ENCODE peak calls at places on chromosomes 4 and X, in six cellular contexts. One of them, this sample, is unnamed.
A peak's percentile ranks its signal among the peaks of the same experiment; 100 is the strongest.

GRCh38 chrX:110442631-110443030 is 84.0 kb downstream of the RTL9 start:
- DNase-seq in lower lobe of right lung: no peak
- DNase-seq in coronary artery: no peak
- DNase-seq in heart left ventricle: no peak
- DNase-seq in pancreas: no peak
- DNase-seq in cardiac muscle cell: peak; percentile 50
- DNase-seq in this sample: no peak

GRCh38 chr4:52704676-52705075 is 45.6 kb upstream of the USP46 start:
- DNase-seq in lower lobe of right lung: no peak
- DNase-seq in coronary artery: no peak
- DNase-seq in heart left ventricle: no peak
- DNase-seq in cardiac muscle cell: no peak
- DNase-seq in pancreas: no peak
- DNase-seq in this sample: no peak

GRCh38 chrX:148784859-148785655 is 284.6 kb downstream of the AFF2 start:
- DNase-seq in lower lobe of right lung: no peak
- DNase-seq in heart left ventricle: no peak
- DNase-seq in cardiac muscle cell: no peak
- DNase-seq in pancreas: peak; percentile 19
- DNase-seq in coronary artery: no peak
- DNase-seq in this sample: peak; percentile 10

GRCh38 chr4:8141935-8142334 is 16.7 kb downstream of the ABLIM2 start:
- DNase-seq in lower lobe of right lung: no peak
- DNase-seq in cardiac muscle cell: no peak
- DNase-seq in pancreas: no peak
- DNase-seq in coronary artery: no peak
- DNase-seq in heart left ventricle: no peak
- DNase-seq in this sample: no peak

GRCh38 chr4:82891728-82892466 is 944 bp upstream of the SEC31A start:
- DNase-seq in heart left ventricle: no peak
- DNase-seq in cardiac muscle cell: no peak
- DNase-seq in lower lobe of right lung: no peak
- DNase-seq in pancreas: no peak
- DNase-seq in coronary artery: no peak
- DNase-seq in this sample: no peak

GRCh38 chr4:162015090-162015489 is 148.7 kb downstream of the FSTL5 start:
- DNase-seq in coronary artery: no peak
- DNase-seq in cardiac muscle cell: no peak
- DNase-seq in heart left ventricle: no peak
- DNase-seq in pancreas: no peak
- DNase-seq in lower lobe of right lung: no peak
- DNase-seq in this sample: no peak

GRCh38 chr4:155339588-155339987 is 37.2 kb downstream of the MAP9 start:
- DNase-seq in lower lobe of right lung: no peak
- DNase-seq in pancreas: no peak
- DNase-seq in cardiac muscle cell: no peak
- DNase-seq in coronary artery: no peak
- DNase-seq in heart left ventricle: no peak
- DNase-seq in this sample: no peak

GRCh38 chrX:57156397-57157049 is 19.3 kb upstream of the SPIN2A start:
- DNase-seq in coronary artery: no peak
- DNase-seq in cardiac muscle cell: peak; percentile 57
- DNase-seq in heart left ventricle: no peak
- DNase-seq in lower lobe of right lung: no peak
- DNase-seq in pancreas: no peak
- DNase-seq in this sample: no peak

GRCh38 chr4:8553958-8554357 is 26.2 kb upstream of the GPR78 start:
- DNase-seq in lower lobe of right lung: no peak
- DNase-seq in cardiac muscle cell: no peak
- DNase-seq in pancreas: peak; percentile 28
- DNase-seq in coronary artery: no peak
- DNase-seq in heart left ventricle: no peak
- DNase-seq in this sample: no peak

GRCh38 chr4:44713125-44713524 is 13.2 kb downstream of the GNPDA2 start:
- DNase-seq in heart left ventricle: no peak
- DNase-seq in pancreas: no peak
- DNase-seq in cardiac muscle cell: no peak
- DNase-seq in lower lobe of right lung: no peak
- DNase-seq in coronary artery: no peak
- DNase-seq in this sample: no peak

GRCh38 chr4:154579927-154580326 is 10.6 kb downstream of the FGA start:
- DNase-seq in lower lobe of right lung: no peak
- DNase-seq in coronary artery: no peak
- DNase-seq in pancreas: no peak
- DNase-seq in cardiac muscle cell: no peak
- DNase-seq in heart left ventricle: no peak
- DNase-seq in this sample: no peak

GRCh38 chrX:88244066-88244465 is 503.0 kb upstream of the CPXCR1 start:
- DNase-seq in coronary artery: no peak
- DNase-seq in lower lobe of right lung: no peak
- DNase-seq in cardiac muscle cell: no peak
- DNase-seq in pancreas: no peak
- DNase-seq in heart left ventricle: no peak
- DNase-seq in this sample: no peak

GRCh38 chrX:40852573-40852972 is 117.2 kb upstream of the MED14 start:
- DNase-seq in coronary artery: no peak
- DNase-seq in lower lobe of right lung: no peak
- DNase-seq in pancreas: no peak
- DNase-seq in heart left ventricle: no peak
- DNase-seq in cardiac muscle cell: no peak
- DNase-seq in this sample: no peak
- TF ChIP-seq CTCF in coronary artery: no peak
- TF ChIP-seq CTCF in lower lobe of right lung: no peak
- TF ChIP-seq CTCF in pancreas: no peak
- TF ChIP-seq CTCF in heart left ventricle: no peak
- TF ChIP-seq CTCF in cardiac muscle cell: no peak
- TF ChIP-seq CTCF in this sample: no peak

DNA sequence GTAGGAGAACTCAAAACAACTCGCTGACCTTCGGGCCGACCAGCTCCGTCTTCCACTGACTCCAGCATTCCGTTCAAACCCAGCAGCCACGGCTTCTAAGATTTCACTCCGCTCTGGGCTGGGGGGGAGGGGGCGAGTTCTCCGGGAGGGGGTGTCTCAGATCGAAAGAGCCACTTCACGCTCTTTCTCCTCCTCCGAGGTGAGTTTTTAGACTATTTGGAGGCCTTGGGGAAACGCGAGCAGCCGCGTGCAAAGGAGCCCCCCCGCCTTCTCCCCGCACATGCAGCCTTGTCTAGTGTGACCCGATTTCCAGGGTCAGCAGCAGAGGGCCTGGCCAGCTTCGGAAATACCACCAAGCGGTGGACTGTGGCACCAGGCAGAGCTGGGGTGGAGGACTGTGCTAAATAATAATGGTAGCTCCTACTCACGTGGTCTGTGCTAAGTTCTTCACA is 79.2 kb upstream of the BCOR start:
- DNase-seq in lower lobe of right lung: peak; percentile 56
- DNase-seq in pancreas: no peak
- DNase-seq in heart left ventricle: peak; percentile 27
- DNase-seq in coronary artery: no peak
- DNase-seq in cardiac muscle cell: peak; percentile 50
- DNase-seq in this sample: no peak
- H3K4me3 ChIP-seq in lower lobe of right lung: peak overlapping the region; percentile 58
- H3K4me3 ChIP-seq in pancreas: peak overlapping the region; percentile 45
- H3K4me3 ChIP-seq in heart left ventricle: peak overlapping the region; percentile 59
- H3K4me3 ChIP-seq in coronary artery: peak overlapping the region; percentile 77
- H3K4me3 ChIP-seq in cardiac muscle cell: peak overlapping the region; percentile 44
- H3K4me3 ChIP-seq in this sample: peak overlapping the region; percentile 49

DNA sequence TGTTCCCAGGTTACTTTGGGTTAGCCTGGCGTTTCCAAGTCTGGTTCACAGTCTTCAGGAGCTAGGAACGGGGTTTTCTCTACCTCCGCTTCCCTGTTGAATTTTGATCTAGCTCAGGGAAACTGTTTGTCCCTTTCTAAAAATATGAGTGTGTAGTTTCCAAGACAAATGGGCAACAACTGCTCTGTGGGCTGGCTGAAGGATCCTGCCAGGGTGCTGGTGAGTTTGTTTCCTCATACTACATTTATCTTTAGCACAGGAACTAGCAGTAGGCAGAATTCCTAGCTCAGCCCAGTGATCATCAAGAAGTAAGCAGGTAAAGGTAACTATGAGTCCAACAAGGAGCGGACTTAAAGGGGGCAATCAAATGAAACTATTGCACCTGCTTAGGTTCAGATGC is 13.3 kb upstream of the FAM47E start:
- DNase-seq in lower lobe of right lung: no peak
- DNase-seq in cardiac muscle cell: no peak
- DNase-seq in coronary artery: no peak
- DNase-seq in pancreas: no peak
- DNase-seq in heart left ventricle: no peak
- DNase-seq in this sample: no peak
- H3K27ac ChIP-seq in lower lobe of right lung: no peak overlapping the region
- H3K27ac ChIP-seq in cardiac muscle cell: no peak overlapping the region
- H3K27ac ChIP-seq in coronary artery: peak overlapping the region; percentile 24
- H3K27ac ChIP-seq in pancreas: peak overlapping the region; percentile 23
- H3K27ac ChIP-seq in heart left ventricle: no peak overlapping the region
- H3K27ac ChIP-seq in this sample: no peak overlapping the region

DNA sequence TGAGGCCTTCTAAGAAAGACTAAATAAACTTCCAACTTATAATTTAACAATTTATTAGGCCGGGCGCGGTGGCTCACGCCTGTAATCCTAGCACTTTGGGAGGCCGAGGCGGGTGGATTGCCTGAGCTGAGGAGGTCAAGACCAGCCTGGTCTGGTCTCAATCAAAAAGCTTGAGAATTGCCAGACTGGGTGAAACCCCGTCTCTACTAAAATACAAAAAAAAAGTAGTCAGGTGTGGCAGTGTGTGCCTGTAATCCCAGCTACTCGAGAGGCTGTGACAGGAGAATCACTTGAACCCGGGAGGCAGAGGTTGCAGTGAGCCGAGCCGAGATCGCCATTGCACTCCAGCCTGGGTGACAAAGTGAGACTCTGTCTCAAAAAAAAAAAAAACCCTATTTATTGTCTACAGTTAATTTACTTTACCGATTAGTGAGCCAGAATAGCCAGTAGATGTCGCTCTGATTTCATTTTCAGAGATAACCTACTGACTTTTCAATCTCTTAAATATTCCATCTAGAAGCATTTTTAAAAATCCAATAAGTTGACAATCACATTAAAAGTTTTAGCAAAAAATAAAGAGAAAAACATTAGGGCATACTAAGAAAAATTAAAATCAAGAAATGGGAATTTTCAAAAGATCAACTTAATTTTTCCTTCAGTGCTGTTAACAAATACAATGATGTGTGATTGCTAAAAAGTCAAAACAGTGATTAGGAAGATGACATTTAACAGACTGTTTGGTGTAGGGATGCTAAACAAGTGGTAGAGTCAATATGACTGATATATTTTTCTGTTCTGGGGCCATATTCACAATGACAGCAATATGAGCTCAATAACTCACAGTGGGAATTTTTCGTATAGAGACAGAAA is 4.3 kb upstream of the SHROOM3 start:
- DNase-seq in heart left ventricle: no peak
- DNase-seq in coronary artery: no peak
- DNase-seq in lower lobe of right lung: no peak
- DNase-seq in pancreas: no peak
- DNase-seq in cardiac muscle cell: peak; percentile 69
- DNase-seq in this sample: no peak
- TF ChIP-seq CTCF in heart left ventricle: peak; percentile 56
- TF ChIP-seq CTCF in coronary artery: peak; percentile 41
- TF ChIP-seq CTCF in lower lobe of right lung: peak; percentile 67
- TF ChIP-seq CTCF in pancreas: peak; percentile 45
- TF ChIP-seq CTCF in cardiac muscle cell: peak; percentile 59
- TF ChIP-seq CTCF in this sample: peak; percentile 39

DNA sequence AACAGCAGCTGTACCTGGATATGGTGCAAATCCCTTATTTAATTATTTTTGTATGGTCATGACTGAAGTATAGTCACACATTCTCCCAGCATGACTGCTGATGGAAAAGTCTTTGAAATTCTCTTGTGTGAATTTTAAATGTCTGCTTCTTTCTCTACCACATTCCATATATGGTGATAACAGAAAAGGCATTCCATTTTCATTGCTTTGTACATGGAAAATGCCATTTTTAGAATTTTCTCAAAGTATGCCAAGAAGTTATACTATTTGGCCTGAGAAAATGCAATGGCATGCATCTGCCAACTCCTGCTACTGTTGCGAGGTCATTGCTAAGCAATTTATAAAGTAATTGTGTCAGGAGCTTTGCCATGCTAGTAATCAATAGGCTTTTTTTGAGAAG is 302.1 kb upstream of the ARSJ start:
- DNase-seq in cardiac muscle cell: no peak
- DNase-seq in heart left ventricle: no peak
- DNase-seq in lower lobe of right lung: no peak
- DNase-seq in pancreas: no peak
- DNase-seq in coronary artery: no peak
- DNase-seq in this sample: no peak
- H3K4me3 ChIP-seq in cardiac muscle cell: no peak overlapping the region
- H3K4me3 ChIP-seq in heart left ventricle: no peak overlapping the region
- H3K4me3 ChIP-seq in lower lobe of right lung: no peak overlapping the region
- H3K4me3 ChIP-seq in pancreas: no peak overlapping the region
- H3K4me3 ChIP-seq in coronary artery: no peak overlapping the region
- H3K4me3 ChIP-seq in this sample: no peak overlapping the region

DNA sequence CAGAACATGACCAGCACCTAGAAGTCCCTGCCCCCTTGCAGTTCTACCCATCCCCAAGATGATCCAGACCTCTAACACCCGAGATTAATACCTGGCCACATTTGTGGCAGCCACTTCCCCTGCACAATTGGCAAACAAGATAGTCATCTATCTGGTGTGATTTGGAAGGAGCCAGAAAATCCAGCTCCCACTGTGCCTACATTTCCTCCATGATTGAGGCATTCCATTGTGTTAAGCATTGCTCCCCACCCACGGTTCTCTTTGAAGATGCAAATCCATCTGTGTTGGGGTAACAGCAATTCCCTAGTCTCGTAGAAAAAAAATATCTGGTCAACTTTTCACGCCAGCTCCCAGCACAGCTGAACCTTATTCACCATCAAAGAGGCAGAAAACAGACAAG is 405.0 kb downstream of the BCOR start:
- DNase-seq in heart left ventricle: no peak
- DNase-seq in lower lobe of right lung: no peak
- DNase-seq in pancreas: no peak
- DNase-seq in coronary artery: no peak
- DNase-seq in cardiac muscle cell: no peak
- DNase-seq in this sample: no peak
- H3K27ac ChIP-seq in heart left ventricle: no peak overlapping the region
- H3K27ac ChIP-seq in lower lobe of right lung: no peak overlapping the region
- H3K27ac ChIP-seq in pancreas: no peak overlapping the region
- H3K27ac ChIP-seq in coronary artery: no peak overlapping the region
- H3K27ac ChIP-seq in cardiac muscle cell: no peak overlapping the region
- H3K27ac ChIP-seq in this sample: no peak overlapping the region

DNA sequence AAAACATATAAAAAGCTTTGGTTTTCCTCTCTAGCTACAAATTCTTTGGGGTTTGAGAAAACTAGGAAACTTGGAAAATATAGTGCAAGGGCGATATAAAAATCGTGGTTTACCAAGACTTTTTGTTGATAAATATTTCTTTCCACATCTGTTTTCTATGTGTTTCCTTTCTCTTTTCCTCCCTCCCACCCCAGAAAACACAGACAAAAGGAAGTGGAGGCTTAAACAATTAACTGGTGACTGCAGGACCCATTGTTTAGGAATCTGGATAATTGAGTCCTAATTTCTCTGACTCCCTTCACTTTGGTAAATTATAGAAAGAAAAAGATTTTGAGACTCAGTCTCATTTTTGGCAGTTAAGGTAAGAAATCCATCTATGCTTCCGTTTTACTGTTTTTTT is 203.8 kb downstream of the SPRY1 start:
- DNase-seq in cardiac muscle cell: no peak
- DNase-seq in coronary artery: no peak
- DNase-seq in lower lobe of right lung: no peak
- DNase-seq in pancreas: no peak
- DNase-seq in heart left ventricle: no peak
- DNase-seq in this sample: no peak
- TF ChIP-seq CTCF in cardiac muscle cell: no peak
- TF ChIP-seq CTCF in coronary artery: no peak
- TF ChIP-seq CTCF in lower lobe of right lung: no peak
- TF ChIP-seq CTCF in pancreas: no peak
- TF ChIP-seq CTCF in heart left ventricle: no peak
- TF ChIP-seq CTCF in this sample: no peak

GRCh38 chr4:121977251-121978168 is 25.6 kb upstream of the TRPC3 start:
- DNase-seq in lower lobe of right lung: no peak
- DNase-seq in heart left ventricle: no peak
- DNase-seq in pancreas: no peak
- DNase-seq in coronary artery: no peak
- DNase-seq in cardiac muscle cell: peak; percentile 54
- DNase-seq in this sample: no peak
- H3K4me3 ChIP-seq in lower lobe of right lung: no peak overlapping the region
- H3K4me3 ChIP-seq in heart left ventricle: no peak overlapping the region
- H3K4me3 ChIP-seq in pancreas: no peak overlapping the region
- H3K4me3 ChIP-seq in coronary artery: no peak overlapping the region
- H3K4me3 ChIP-seq in cardiac muscle cell: no peak overlapping the region
- H3K4me3 ChIP-seq in this sample: no peak overlapping the region

This sample was measured in left lung.